ENCODE peak calls at places on chromosome 16, in eight cellular contexts. K is lower lobe of right lung, T is ovary, Z is HL-60, D is hepatocyte, Q is substantia nigra, N is endodermal cell, W is small intestine. R is an unnamed sample.

GRCh38 chr16:72721981-72722380 is 325.9 kb downstream of the ZFHX3 start:
- DNase-seq in K (no peak), T (no peak), Z (no peak), D (no peak), Q (no peak), N (no peak), W (no peak), R (no peak)

GRCh38 chr16:28090646-28091377 is 27.3 kb upstream of the GSG1L start:
- DNase-seq in K (no peak), T (no peak), Z (no peak), D (no peak), Q (no peak), N (peak), W (no peak), R (no peak)

GRCh38 chr16:87160752-87161337 is 156.3 kb downstream of the C16orf95 start:
- DNase-seq in K (no peak), T (no peak), Z (no peak), D (no peak), Q (no peak), N (no peak), W (no peak), R (peak)

GRCh38 chr16:2969545-2970521 is 685 bp downstream of the PAQR4 start:
- DNase-seq in K (peak), T (no peak), Z (peak), D (peak), Q (peak), N (peak), W (peak), R (no peak)

GRCh38 chr16:68771922-68772681 is 35.0 kb downstream of the CDH1 start:
- DNase-seq in K (no peak), T (no peak), Z (no peak), D (no peak), Q (no peak), N (no peak), W (no peak), R (no peak)

GRCh38 chr16:2770057-2770780 is 6.9 kb downstream of the ELOB start:
- DNase-seq in K (peak), T (no peak), Z (peak), D (no peak), Q (no peak), N (peak), W (no peak), R (no peak)

GRCh38 chr16:54584121-54584520 is 297.5 kb upstream of the IRX3 start:
- DNase-seq in K (no peak), T (no peak), Z (no peak), D (no peak), Q (no peak), N (no peak), W (no peak), R (no peak)

GRCh38 chr16:68074850-68075249 is 10.3 kb upstream of the NFATC3 start:
- DNase-seq in K (no peak), T (no peak), Z (peak), D (no peak), Q (no peak), N (no peak), W (peak), R (no peak)

GRCh38 chr16:15510992-15511391 is 76.6 kb downstream of the BMERB1 start:
- DNase-seq in K (no peak), T (no peak), Z (no peak), D (no peak), Q (no peak), N (no peak), W (no peak), R (no peak)

GRCh38 chr16:2960183-2961010 is 3.7 kb upstream of the KREMEN2 start:
- DNase-seq in K (no peak), T (no peak), Z (no peak), D (no peak), Q (no peak), N (no peak), W (no peak), R (no peak)

GRCh38 chr16:85321856-85322271 is 209.6 kb upstream of the CIBAR2 start:
- DNase-seq in K (peak), T (peak), Z (no peak), D (no peak), Q (peak), N (no peak), W (peak), R (no peak)

GRCh38 chr16:8576141-8577004 is 13.9 kb downstream of the TMEM114 start:
- DNase-seq in K (no peak), T (no peak), Z (no peak), D (no peak), Q (no peak), N (no peak), W (no peak), R (no peak)

GRCh38 chr16:19170043-19170655 is 2.1 kb downstream of the SYT17 start:
- DNase-seq in K (no peak), T (no peak), Z (no peak), D (no peak), Q (no peak), N (no peak), W (no peak), R (no peak)

GRCh38 chr16:89325861-89326471 is 108.5 kb downstream of the ZNF778 start:
- DNase-seq in K (peak), T (peak), Z (peak), D (peak), Q (no peak), N (no peak), W (peak), R (no peak)

GRCh38 chr16:24568392-24568791 is 29.0 kb downstream of the RBBP6 start:
- DNase-seq in K (no peak), T (no peak), Z (no peak), D (no peak), Q (no peak), N (no peak), W (no peak), R (no peak)

GRCh38 chr16:50245417-50246298 is 20.7 kb upstream of the ADCY7 start:
- DNase-seq in K (peak), T (peak), Z (peak), D (peak), Q (no peak), N (peak), W (peak), R (peak)

GRCh38 chr16:15041260-15042011 is 14.4 kb downstream of the NTAN1 start:
- DNase-seq in K (peak), T (peak), Z (peak), D (no peak), Q (peak), N (peak), W (peak), R (no peak)

GRCh38 chr16:80459331-80459777 is 81.4 kb upstream of the DYNLRB2 start:
- DNase-seq in K (no peak), T (no peak), Z (no peak), D (peak), Q (no peak), N (no peak), W (no peak), R (no peak)

GRCh38 chr16:77435240-77435819 is 496 bp upstream of the ADAMTS18 start:
- DNase-seq in K (no peak), T (no peak), Z (no peak), D (no peak), Q (no peak), N (no peak), W (no peak), R (no peak)

GRCh38 chr16:24499193-24499814 is 40.1 kb upstream of the RBBP6 start:
- DNase-seq in K (no peak), T (no peak), Z (peak), D (peak), Q (no peak), N (peak), W (peak), R (no peak)

GRCh38 chr16:87616556-87616955 is 14.2 kb downstream of the JPH3 start:
- DNase-seq in K (no peak), T (no peak), Z (no peak), D (no peak), Q (no peak), N (no peak), W (no peak), R (no peak)

GRCh38 chr16:81313731-81314602 is 795 bp upstream of the GAN start:
- DNase-seq in K (no peak), T (no peak), Z (no peak), D (no peak), Q (no peak), N (peak), W (peak), R (no peak)

GRCh38 chr16:29029168-29029994 is 44.5 kb downstream of the LAT start:
- DNase-seq in K (no peak), T (no peak), Z (no peak), D (peak), Q (no peak), N (peak), W (no peak), R (peak)

GRCh38 chr16:85177448-85177846 is 65.2 kb upstream of the CIBAR2 start:
- DNase-seq in K (no peak), T (no peak), Z (no peak), D (no peak), Q (no peak), N (no peak), W (no peak), R (no peak)

GRCh38 chr16:66924527-66925321 is 611 bp downstream of the RRAD start:
- DNase-seq in K (peak), T (peak), Z (no peak), D (peak), Q (no peak), N (peak), W (peak), R (no peak)

GRCh38 chr16:66931665-66932064 is 2.5 kb downstream of the CIAO2B start:
- DNase-seq in K (no peak), T (no peak), Z (no peak), D (no peak), Q (no peak), N (no peak), W (no peak), R (no peak)

GRCh38 chr16:19879241-19879792 is 5.3 kb downstream of the GPRC5B start:
- DNase-seq in K (no peak), T (no peak), Z (no peak), D (peak), Q (no peak), N (peak), W (peak), R (peak)

GRCh38 chr16:70529051-70529777 is 5.6 kb downstream of the SF3B3 start:
- DNase-seq in K (no peak), T (no peak), Z (no peak), D (peak), Q (no peak), N (no peak), W (peak), R (no peak)

GRCh38 chr16:58339452-58339938 is 44.7 kb upstream of the PRSS54 start:
- DNase-seq in K (no peak), T (no peak), Z (no peak), D (no peak), Q (no peak), N (peak), W (no peak), R (no peak)

GRCh38 chr16:67086829-67087228 is 22.9 kb upstream of the PHAF1 start:
- DNase-seq in K (no peak), T (no peak), Z (no peak), D (no peak), Q (no peak), N (no peak), W (no peak), R (no peak)

GRCh38 chr16:54116126-54116525 is 170.5 kb downstream of the IRX3 start:
- DNase-seq in K (no peak), T (no peak), Z (no peak), D (no peak), Q (no peak), N (no peak), W (no peak), R (no peak)

GRCh38 chr16:30488764-30489595 is 16.4 kb downstream of the ITGAL start:
- DNase-seq in K (peak), T (no peak), Z (no peak), D (no peak), Q (no peak), N (peak), W (no peak), R (no peak)

GRCh38 chr16:59527206-59527997 is 793.3 kb upstream of the GOT2 start:
- DNase-seq in K (no peak), T (no peak), Z (no peak), D (no peak), Q (no peak), N (no peak), W (no peak), R (peak)

GRCh38 chr16:89360760-89361435 is 129.5 kb downstream of the ANKRD11 start:
- DNase-seq in K (no peak), T (no peak), Z (peak), D (no peak), Q (no peak), N (peak), W (peak), R (no peak)

GRCh38 chr16:65754799-65755691 is 611.4 kb upstream of the CDH5 start:
- DNase-seq in K (no peak), T (peak), Z (no peak), D (peak), Q (no peak), N (no peak), W (no peak), R (no peak)

GRCh38 chr16:56861756-56862155 is 3.3 kb upstream of the SLC12A3 start:
- DNase-seq in K (no peak), T (no peak), Z (no peak), D (no peak), Q (no peak), N (no peak), W (no peak), R (no peak)

GRCh38 chr16:56862776-56863175 is 2.2 kb upstream of the SLC12A3 start:
- DNase-seq in K (no peak), T (no peak), Z (peak), D (no peak), Q (no peak), N (no peak), W (no peak), R (no peak)

GRCh38 chr16:56860226-56861020 is 4.6 kb upstream of the SLC12A3 start:
- DNase-seq in K (no peak), T (no peak), Z (no peak), D (no peak), Q (no peak), N (no peak), W (peak), R (no peak)

GRCh38 chr16:56859636-56860035 is 5.4 kb upstream of the SLC12A3 start:
- DNase-seq in K (no peak), T (no peak), Z (no peak), D (no peak), Q (no peak), N (no peak), W (no peak), R (no peak)

DNA sequence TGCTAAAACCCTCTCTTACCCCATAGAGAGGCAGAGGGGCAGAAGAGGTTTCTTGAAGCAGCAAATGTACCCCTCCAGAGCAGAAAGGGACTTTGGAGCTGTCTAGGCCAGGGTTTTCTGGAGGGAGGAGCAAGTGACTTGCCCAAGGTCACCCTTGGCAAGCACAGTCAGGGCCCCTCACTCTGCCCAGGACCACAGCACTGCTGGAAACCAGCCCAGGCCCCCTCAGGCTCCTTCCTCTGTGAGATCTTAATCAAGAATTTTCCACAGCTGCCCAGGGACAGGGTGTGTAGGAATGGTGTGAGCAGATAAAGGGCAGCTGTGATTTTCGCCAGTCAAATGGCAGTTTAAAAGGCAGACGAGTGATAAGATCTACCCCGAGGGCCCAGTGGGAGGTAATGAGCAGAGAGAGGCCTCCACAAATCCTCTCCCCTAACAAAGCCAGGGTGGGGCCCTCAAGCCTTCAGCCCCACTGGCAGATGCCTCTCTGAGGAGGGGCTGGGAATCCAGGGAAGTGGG is 3.9 kb upstream of the SLC12A3 start:
- DNase-seq in K (no peak), T (no peak), Z (no peak), D (peak), Q (no peak), N (peak), W (no peak), R (no peak)
- H3K27ac ChIP-seq in K (no peak), T (no peak), Z (no peak), D (peak), Q (no peak), N (no peak), W (no peak), R (no peak)

GRCh38 chr16:23491490-23492391 is 18.6 kb downstream of the GGA2 start:
- DNase-seq in K (no peak), T (no peak), Z (no peak), D (no peak), Q (no peak), N (no peak), W (no peak), R (no peak)
- H3K27ac ChIP-seq in K (peak), T (no peak), Z (no peak), D (no peak), Q (no peak), N (no peak), W (no peak), R (peak)

GRCh38 chr16:10232757-10233156 is 50.5 kb upstream of the GRIN2A start:
- DNase-seq in K (no peak), T (no peak), Z (no peak), D (no peak), Q (no peak), N (no peak), W (no peak), R (no peak)
- H3K27ac ChIP-seq in K (no peak), T (no peak), Z (no peak), D (no peak), Q (no peak), N (no peak), W (no peak), R (no peak)

GRCh38 chr16:52407778-52408177 is 139.2 kb downstream of the TOX3 start:
- DNase-seq in K (no peak), T (no peak), Z (no peak), D (no peak), Q (no peak), N (no peak), W (no peak), R (no peak)
- H3K27ac ChIP-seq in K (no peak), T (no peak), Z (no peak), D (peak), Q (no peak), N (no peak), W (no peak), R (peak)

DNA sequence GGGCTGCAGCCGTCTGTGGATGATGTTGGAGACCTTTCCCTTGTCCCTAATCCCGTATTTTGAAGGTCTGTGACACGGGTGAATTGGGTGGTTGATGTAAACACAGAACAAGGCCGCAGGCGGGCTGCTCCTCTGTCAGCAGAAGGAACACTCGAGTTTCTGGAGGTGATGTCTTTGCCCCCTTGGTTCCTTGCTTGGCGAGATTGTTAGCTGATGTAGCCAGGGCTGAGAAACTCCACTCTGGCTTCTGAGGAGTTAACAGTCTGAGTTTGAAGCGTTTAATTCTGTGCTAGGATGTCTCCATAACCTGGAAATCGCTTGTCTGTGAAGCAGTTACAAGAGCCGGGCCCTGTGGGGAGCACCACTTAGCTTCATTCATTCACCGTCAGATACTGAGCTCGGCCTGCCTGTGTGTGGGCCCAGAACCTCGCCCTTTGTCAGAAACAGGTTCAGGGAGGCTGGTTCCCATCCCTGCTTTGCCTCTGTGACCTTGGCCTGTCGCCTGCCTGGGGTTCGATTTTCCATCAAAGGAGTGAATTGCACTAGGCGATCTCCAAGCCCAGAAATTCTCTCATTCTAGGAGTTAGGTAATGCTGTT is 1.3 kb downstream of the MAPK8IP3 start:
- DNase-seq in K (no peak), T (no peak), Z (no peak), D (peak), Q (no peak), N (peak), W (peak), R (no peak)
- H3K27ac ChIP-seq in K (peak), T (no peak), Z (peak), D (peak), Q (peak), N (no peak), W (peak), R (peak)

GRCh38 chr16:12995721-12996372 is 94.4 kb downstream of the SHISA9 start:
- DNase-seq in K (no peak), T (no peak), Z (no peak), D (no peak), Q (no peak), N (no peak), W (no peak), R (no peak)
- H3K27ac ChIP-seq in K (no peak), T (no peak), Z (no peak), D (no peak), Q (no peak), N (no peak), W (no peak), R (no peak)

R was measured in epithelial cell of prostate.